ENCODE peak calls at places on chromosomes 16 and 17, in four cellular contexts. O is K562, A is HepG2, D is HCT116. M is an unnamed sample.

GRCh38 chr17:81518113-81518784 is 5.7 kb upstream of the ACTG1 start:
- DNase-seq in O (no peak), A (no peak), D (no peak), M (no peak)

GRCh38 chr17:50363217-50364060 is 9.5 kb downstream of the MRPL27 start:
- DNase-seq in O (no peak), A (peak; percentile 46), D (no peak), M (no peak)

GRCh38 chr16:50530277-50531236 is 17.6 kb upstream of the NKD1 start:
- DNase-seq in O (no peak), A (peak; percentile 97), D (no peak), M (no peak)

GRCh38 chr17:13725286-13725990 is 123.7 kb upstream of the HS3ST3A1 start:
- DNase-seq in O (no peak), A (peak; percentile 22), D (no peak), M (no peak)

GRCh38 chr17:6254036-6254435 is 180.9 kb downstream of the AIPL1 start:
- DNase-seq in O (no peak), A (no peak), D (no peak), M (no peak)

GRCh38 chr16:22369221-22369811 is 5.1 kb downstream of the CDR2 start:
- DNase-seq in O (no peak), A (peak; percentile 78), D (no peak), M (peak; percentile 59)

GRCh38 chr17:54524501-54524900 is 376.2 kb upstream of the TOM1L1 start:
- DNase-seq in O (no peak), A (no peak), D (no peak), M (no peak)

GRCh38 chr17:66751771-66752170 is 83.1 kb upstream of the CACNG5 start:
- DNase-seq in O (no peak), A (no peak), D (no peak), M (no peak)

GRCh38 chr16:74099530-74099929 is 197.1 kb upstream of the PSMD7 start:
- DNase-seq in O (no peak), A (no peak), D (no peak), M (no peak)

GRCh38 chr17:81066072-81066471 is 31.1 kb downstream of the BAIAP2 start:
- DNase-seq in O (no peak), A (no peak), D (no peak), M (no peak)

GRCh38 chr17:36755586-36755985 is 154.2 kb downstream of the MRM1 start:
- DNase-seq in O (peak; percentile 55), A (peak; percentile 20), D (peak; percentile 57), M (no peak)

GRCh38 chr17:66107731-66108130 is 84.2 kb downstream of the CEP112 start:
- DNase-seq in O (no peak), A (no peak), D (no peak), M (no peak)

GRCh38 chr17:9324864-9325263 is 250.8 kb downstream of the STX8 start:
- DNase-seq in O (no peak), A (peak; percentile 55), D (no peak), M (no peak)

GRCh38 chr17:1947229-1947742 is 77.8 kb downstream of the RTN4RL1 start:
- DNase-seq in O (no peak), A (peak; percentile 36), D (no peak), M (no peak)

GRCh38 chr17:50128441-50129302 is 1.3 kb downstream of the SAMD14 start:
- DNase-seq in O (no peak), A (no peak), D (no peak), M (no peak)

GRCh38 chr16:47599512-47599911 is 138.4 kb downstream of the PHKB start:
- DNase-seq in O (no peak), A (no peak), D (no peak), M (no peak)

GRCh38 chr16:58009856-58010416 is 8.7 kb downstream of the USB1 start:
- DNase-seq in O (no peak), A (no peak), D (no peak), M (no peak)

GRCh38 chr17:2102931-2103398 is 48.1 kb downstream of the HIC1 start:
- DNase-seq in O (no peak), A (no peak), D (peak; percentile 15), M (no peak)

GRCh38 chr16:7487896-7488295 is 155.3 kb downstream of the RBFOX1 start:
- DNase-seq in O (no peak), A (no peak), D (no peak), M (no peak)
- H3K4me1 ChIP-seq in O (no peaks in the 10 kb centered on the region), A (no peaks in the 10 kb centered on the region), D (no peaks in the 10 kb centered on the region), M (no peaks in the 10 kb centered on the region)

GRCh38 chr17:34155947-34156346 is 99.1 kb upstream of the CCL2 start:
- DNase-seq in O (no peak), A (no peak), D (no peak), M (no peak)

GRCh38 chr17:34156741-34157589 is 98.1 kb upstream of the CCL2 start:
- DNase-seq in O (no peak), A (no peak), D (no peak), M (no peak)

GRCh38 chr17:34156401-34156740 is 98.7 kb upstream of the CCL2 start:
- DNase-seq in O (no peak), A (no peak), D (no peak), M (no peak)

GRCh38 chr17:34153988-34154387 is 101.1 kb upstream of the CCL2 start:
- DNase-seq in O (no peak), A (no peak), D (no peak), M (no peak)

GRCh38 chr17:34154916-34155730 is 100.0 kb upstream of the CCL2 start:
- DNase-seq in O (no peak), A (no peak), D (no peak), M (no peak)
- TF ChIP-seq POLR2AphosphoS5 in O (no peak), A (no peak), D (no peak), M (no peak)

GRCh38 chr17:76394166-76394565 is 9.8 kb downstream of the SPHK1 start:
- DNase-seq in O (no peak), A (no peak), D (no peak), M (no peak)
- TF ChIP-seq TCF7L2 in O (no peak), A (no peak), D (no peak), M (no peak)

GRCh38 chr16:84087461-84088151 is 29.1 kb downstream of the MBTPS1 start:
- DNase-seq in O (no peak), A (no peak), D (no peak), M (no peak)
- H3K4me1 ChIP-seq in O (peaks cover 3% of the 10 kb centered on the region), A (no peaks in the 10 kb centered on the region), D (no peaks in the 10 kb centered on the region), M (no peaks in the 10 kb centered on the region)

GRCh38 chr17:78124081-78124835 is 4.3 kb downstream of the TMC6 start:
- DNase-seq in O (no peak), A (no peak), D (no peak), M (no peak)

GRCh38 chr17:78125976-78126894 is 2.3 kb downstream of the TMC6 start:
- DNase-seq in O (peak; percentile 10), A (no peak), D (no peak), M (no peak)

GRCh38 chr17:78126895-78127239 is 1.7 kb downstream of the TMC6 start:
- DNase-seq in O (peak; percentile 31), A (no peak), D (no peak), M (no peak)

GRCh38 chr17:78124836-78125137 is 3.8 kb downstream of the TMC6 start:
- DNase-seq in O (no peak), A (no peak), D (no peak), M (no peak)

DNA sequence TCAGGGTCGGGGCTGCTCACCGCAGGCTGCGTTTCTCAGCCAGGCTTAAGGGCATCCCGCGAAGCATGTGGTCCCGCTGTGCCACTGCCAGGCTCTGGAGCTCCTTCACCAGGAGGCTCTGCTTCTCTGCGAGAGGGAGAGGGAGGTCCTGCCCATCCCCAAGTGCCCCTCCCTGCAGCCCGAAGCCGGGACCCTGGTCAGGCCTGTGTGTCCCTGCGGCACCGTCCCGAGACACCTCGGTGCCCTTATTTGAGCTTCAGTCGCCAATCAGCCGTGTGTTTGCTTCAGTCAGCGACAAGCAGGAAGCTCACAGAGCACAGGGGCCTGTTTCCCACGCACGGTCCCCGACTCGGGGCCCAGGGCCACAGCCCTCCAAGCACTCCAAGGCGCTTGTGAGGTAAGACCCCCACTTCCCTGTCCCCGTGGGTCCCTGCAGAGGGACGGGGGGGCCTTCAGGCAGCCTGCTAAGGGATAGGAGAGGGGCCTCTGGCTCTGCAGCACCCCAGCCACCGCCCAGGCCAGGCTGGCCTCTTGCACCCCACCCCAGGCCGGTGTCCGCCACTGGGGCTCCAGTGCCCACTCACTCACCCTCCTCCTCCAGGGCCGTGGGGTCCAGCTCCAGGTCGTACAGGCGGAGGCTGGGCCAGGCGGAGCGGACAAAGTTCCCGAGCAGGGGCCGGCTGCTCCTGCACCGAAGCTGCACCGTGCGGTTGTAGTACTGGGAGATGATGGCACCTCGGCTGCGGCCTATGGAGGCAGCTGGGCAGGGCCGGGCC is 3.2 kb downstream of the TMC6 start:
- DNase-seq in O (no peak), A (no peak), D (no peak), M (no peak)
- TF ChIP-seq POLR2AphosphoS5 in O (no peak), A (no peak), D (no peak), M (no peak)

GRCh38 chr16:25033852-25034251 is 18.7 kb upstream of the ARHGAP17 start:
- DNase-seq in O (no peak), A (no peak), D (no peak), M (no peak)
- TF ChIP-seq TCF7L2 in O (no peak), A (no peak), D (no peak), M (no peak)